ENCODE peak calls at places on chromosomes 1 and 21, in four cellular contexts. G is GM12878, T is H1, D is HepG2. E is an unnamed sample.

GRCh38 chr1:70024272-70024671 is 181.1 kb downstream of the LRRC40 start:
- DNase-seq in D (no peak), G (no peak), T (no peak), E (no peak)

GRCh38 chr1:226195144-226195543 is 8.6 kb upstream of the ACBD3 start:
- DNase-seq in T (no peak), G (no peak), D (no peak), E (no peak)

GRCh38 chr1:150192012-150192411 is 42.3 kb downstream of the PLEKHO1 start:
- DNase-seq in D (no peak), T (no peak), G (no peak), E (no peak)

GRCh38 chr1:77655431-77655974 is 27.0 kb downstream of the ZZZ3 start:
- DNase-seq in G (no peak), T (no peak), D (peak), E (no peak)

GRCh38 chr1:71641013-71641412 is 560.2 kb upstream of the ZRANB2 start:
- DNase-seq in D (no peak), T (no peak), G (no peak), E (no peak)

GRCh38 chr1:224623743-224624333 is 7.7 kb downstream of the CNIH3 start:
- DNase-seq in T (no peak), D (no peak), G (peak), E (no peak)

GRCh38 chr1:64476251-64476952 is 6.5 kb downstream of the CACHD1 start:
- DNase-seq in G (no peak), D (no peak), T (no peak), E (no peak)

GRCh38 chr1:233635765-233636502 is 22.0 kb downstream of the KCNK1 start:
- DNase-seq in T (peak), D (no peak), G (no peak), E (no peak)

GRCh38 chr21:36542312-36543101 is 62.6 kb upstream of the CLDN14 start:
- DNase-seq in T (peak), D (no peak), G (peak), E (no peak)

GRCh38 chr1:104878203-104878911 is 1128.7 kb downstream of the AMY1C start:
- DNase-seq in D (peak), G (no peak), T (peak), E (peak)

GRCh38 chr1:228174482-228175315 is 9.1 kb downstream of the IBA57 start:
- DNase-seq in D (no peak), G (no peak), T (peak), E (no peak)

GRCh38 chr1:241229216-241229615 is 127.8 kb downstream of the RGS7 start:
- DNase-seq in D (no peak), G (no peak), T (no peak), E (no peak)

GRCh38 chr1:198187973-198188588 is 31.3 kb downstream of the NEK7 start:
- DNase-seq in D (no peak), G (no peak), T (no peak), E (no peak)

GRCh38 chr21:39094847-39095525 is 88.3 kb downstream of the PSMG1 start:
- DNase-seq in T (no peak), G (no peak), D (peak), E (no peak)

GRCh38 chr1:19752083-19752696 is 47.5 kb downstream of the TMCO4 start:
- DNase-seq in D (no peak), G (no peak), T (no peak), E (no peak)

GRCh38 chr1:17276568-17276967 is 27.7 kb downstream of the PADI3 start:
- DNase-seq in T (no peak), D (no peak), G (no peak), E (no peak)

GRCh38 chr1:50517488-50517887 is 94.2 kb upstream of the DMRTA2 start:
- DNase-seq in G (no peak), T (no peak), D (no peak), E (no peak)

GRCh38 chr1:159937014-159937750 is 8.2 kb downstream of the IGSF9 start:
- DNase-seq in G (no peak), D (no peak), T (no peak), E (no peak)

GRCh38 chr1:25126568-25126967 is 105.7 kb downstream of the SYF2 start:
- DNase-seq in G (no peak), T (no peak), D (peak), E (no peak)

GRCh38 chr1:1212780-1213152 is 1.2 kb downstream of the TNFRSF4 start:
- DNase-seq in T (no peak), D (no peak), G (no peak), E (no peak)

GRCh38 chr1:16226495-16227179 is 10.3 kb downstream of the CPLANE2 start:
- DNase-seq in T (peak), D (no peak), G (no peak), E (peak)

GRCh38 chr1:173267453-173267945 is 60.4 kb upstream of the TNFSF4 start:
- DNase-seq in T (no peak), G (peak), D (no peak), E (no peak)

GRCh38 chr1:219086956-219087469 is 86.7 kb upstream of the LYPLAL1 start:
- DNase-seq in D (no peak), G (no peak), T (no peak), E (no peak)

GRCh38 chr1:72891976-72892375 is 609.6 kb upstream of the NEGR1 start:
- DNase-seq in T (no peak), G (no peak), D (no peak), E (no peak)

GRCh38 chr1:116754203-116754977 is at the start of gene CD2:
- DNase-seq in G (no peak), D (no peak), T (no peak), E (no peak)

GRCh38 chr1:179253286-179253972 is 24.0 kb upstream of the ABL2 start:
- DNase-seq in G (no peak), D (no peak), T (no peak), E (no peak)

GRCh38 chr1:5865774-5866173 is 126.5 kb downstream of the NPHP4 start:
- DNase-seq in D (no peak), G (no peak), T (no peak), E (no peak)

GRCh38 chr1:188599313-188599712 is 1770.6 kb downstream of the PLA2G4A start:
- DNase-seq in T (no peak), G (no peak), D (no peak), E (no peak)

GRCh38 chr1:36924282-36924791 is 110.0 kb downstream of the GRIK3 start:
- DNase-seq in D (peak), G (no peak), T (peak), E (peak)

GRCh38 chr21:17045214-17045835 is 467.5 kb upstream of the CXADR start:
- DNase-seq in T (no peak), G (no peak), D (no peak), E (no peak)

GRCh38 chr1:5244631-5245285 is 590.3 kb downstream of the AJAP1 start:
- DNase-seq in T (no peak), G (no peak), D (no peak), E (no peak)

GRCh38 chr1:40653851-40654537 is 11.5 kb downstream of the RIMS3 start:
- DNase-seq in T (peak), G (no peak), D (no peak), E (no peak)

GRCh38 chr1:227949954-227950734 is 2.4 kb upstream of the WNT9A start:
- DNase-seq in T (no peak), D (no peak), G (no peak), E (no peak)

GRCh38 chr1:154840557-154841176 is 29.4 kb downstream of the KCNN3 start:
- DNase-seq in D (no peak), T (no peak), G (no peak), E (no peak)

GRCh38 chr1:28594661-28595411 is 2.8 kb downstream of the RAB42 start:
- DNase-seq in T (peak), G (no peak), D (no peak), E (no peak)

GRCh38 chr1:70818391-70818790 is 229.2 kb downstream of the PTGER3 start:
- DNase-seq in G (no peak), D (no peak), T (no peak), E (no peak)

GRCh38 chr1:1425426-1425752 is 4.3 kb upstream of the ANKRD65 start:
- DNase-seq in G (no peak), T (no peak), D (no peak), E (no peak)

GRCh38 chr1:162040657-162041056 is 17.0 kb upstream of the OLFML2B start:
- DNase-seq in D (peak), T (no peak), G (no peak), E (peak)

GRCh38 chr1:204128964-204129896 is 22.6 kb downstream of the ETNK2 start:
- DNase-seq in T (peak), G (no peak), D (no peak), E (peak)

GRCh38 chr1:41547336-41547735 is 62.9 kb upstream of the EDN2 start:
- DNase-seq in T (no peak), G (no peak), D (no peak), E (no peak)

GRCh38 chr1:58107943-58108342 is 438.6 kb downstream of the OMA1 start:
- DNase-seq in T (no peak), G (peak), D (no peak), E (no peak)

GRCh38 chr1:58109646-58110200 is 436.8 kb downstream of the OMA1 start:
- DNase-seq in D (no peak), T (no peak), G (no peak), E (no peak)

GRCh38 chr1:58108783-58109182 is 437.7 kb downstream of the OMA1 start:
- DNase-seq in D (no peak), T (no peak), G (peak), E (no peak)

DNA sequence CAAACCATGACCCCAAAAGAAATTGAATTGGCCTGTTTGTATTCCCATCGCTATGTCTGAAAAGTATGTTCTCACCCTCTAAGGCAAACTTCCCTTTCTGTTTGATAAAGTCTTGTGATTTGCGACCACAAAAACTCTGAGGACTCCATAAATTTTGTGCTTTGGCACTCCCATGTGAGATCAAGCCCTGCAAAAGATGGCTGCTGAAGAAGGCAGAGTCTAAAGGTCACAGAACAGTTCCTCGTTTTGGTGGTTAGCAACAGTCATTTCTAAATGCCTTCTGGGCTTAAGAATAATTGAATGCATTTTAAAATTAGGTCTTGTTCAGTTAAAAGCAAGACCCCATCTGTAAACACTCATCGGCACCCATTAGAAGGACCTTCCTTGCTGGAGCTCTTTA is 441.6 kb downstream of the OMA1 start:
- DNase-seq in G (peak), D (no peak), T (no peak), E (no peak)
- TF ChIP-seq SUZ12 in G (no peak), D (no peak), T (no peak), E (no peak)

GRCh38 chr1:13823126-13823880 is 123.3 kb downstream of the PRDM2 start:
- DNase-seq in T (no peak), D (no peak), G (no peak), E (no peak)

GRCh38 chr1:13825033-13825432 is 125.0 kb downstream of the PRDM2 start:
- DNase-seq in G (no peak), D (no peak), T (no peak), E (no peak)

GRCh38 chr1:13823936-13824335 is 123.9 kb downstream of the PRDM2 start:
- DNase-seq in T (no peak), D (no peak), G (no peak), E (no peak)

GRCh38 chr1:13826591-13826990 is 126.6 kb downstream of the PRDM2 start:
- DNase-seq in G (no peak), T (no peak), D (no peak), E (no peak)

GRCh38 chr1:13824626-13825025 is 124.6 kb downstream of the PRDM2 start:
- DNase-seq in T (no peak), D (no peak), G (no peak), E (no peak)
- H3K9ac ChIP-seq in T (no peak), D (no peak), G (no peak), E (no peak)

GRCh38 chr1:169515641-169516040 is 29.9 kb upstream of the SLC19A2 start:
- DNase-seq in G (no peak), D (no peak), T (no peak), E (no peak)

GRCh38 chr1:169514566-169515270 is 29.0 kb upstream of the SLC19A2 start:
- DNase-seq in G (no peak), T (no peak), D (no peak), E (no peak)

GRCh38 chr1:169511339-169512028 is 25.7 kb upstream of the SLC19A2 start:
- DNase-seq in G (no peak), D (no peak), T (no peak), E (no peak)

GRCh38 chr1:169510060-169510459 is 24.3 kb upstream of the SLC19A2 start:
- DNase-seq in D (no peak), G (no peak), T (no peak), E (no peak)

GRCh38 chr1:169513208-169513607 is 27.5 kb upstream of the SLC19A2 start:
- DNase-seq in G (no peak), D (no peak), T (no peak), E (no peak)
- TF ChIP-seq ZNF274 in G (no peak), D (no peak), T (no peak), E (no peak)

DNA sequence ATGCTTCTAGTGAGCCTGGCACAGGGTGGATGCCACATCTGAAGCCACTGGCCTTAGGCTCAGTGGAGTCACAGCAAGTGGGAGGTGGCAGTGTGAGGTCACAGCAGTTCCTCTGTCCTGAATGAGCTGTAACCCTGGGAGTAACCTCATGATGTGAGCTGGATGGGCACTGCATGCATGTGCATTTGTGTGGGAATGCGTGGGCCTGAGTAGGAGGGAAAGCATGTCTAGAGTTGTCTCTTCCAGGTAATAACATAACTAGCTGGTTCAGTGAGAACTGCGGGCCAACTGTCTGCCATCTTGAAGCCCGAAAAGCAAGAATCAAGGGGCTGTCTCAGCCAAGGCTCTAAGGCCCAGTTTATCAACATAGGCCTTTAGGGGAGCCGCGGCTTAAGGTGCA is 27.1 kb upstream of the HTR1D start:
- DNase-seq in T (no peak), G (no peak), D (no peak), E (no peak)
- TF ChIP-seq SUZ12 in T (no peak), G (no peak), D (no peak), E (no peak)

GRCh38 chr1:75083223-75083622 is 51.0 kb upstream of the LHX8 start:
- DNase-seq in G (no peak), T (no peak), D (no peak), E (peak)
- H3K9ac ChIP-seq in G (no peak), T (no peak), D (no peak), E (no peak)

GRCh38 chr1:185632659-185633428 is 101.3 kb upstream of the HMCN1 start:
- DNase-seq in T (no peak), G (no peak), D (no peak), E (no peak)
- TF ChIP-seq ZNF274 in T (no peak), G (no peak), D (no peak), E (no peak)

GRCh38 chr1:185804206-185804605 is 70.0 kb downstream of the HMCN1 start:
- DNase-seq in G (no peak), D (no peak), T (no peak), E (no peak)
- TF ChIP-seq SUZ12 in G (no peak), D (no peak), T (no peak), E (no peak)

GRCh38 chr1:93814795-93815737 is 63.9 kb downstream of the DNTTIP2 start:
- DNase-seq in G (no peak), D (no peak), T (no peak), E (no peak)

GRCh38 chr1:93816970-93817738 is 61.9 kb downstream of the DNTTIP2 start:
- DNase-seq in G (no peak), T (no peak), D (peak), E (no peak)

GRCh38 chr1:93817819-93818569 is 61.0 kb downstream of the DNTTIP2 start:
- DNase-seq in G (no peak), D (no peak), T (no peak), E (no peak)

GRCh38 chr1:93814059-93814794 is 64.8 kb downstream of the DNTTIP2 start:
- DNase-seq in T (peak), G (peak), D (peak), E (peak)

DNA sequence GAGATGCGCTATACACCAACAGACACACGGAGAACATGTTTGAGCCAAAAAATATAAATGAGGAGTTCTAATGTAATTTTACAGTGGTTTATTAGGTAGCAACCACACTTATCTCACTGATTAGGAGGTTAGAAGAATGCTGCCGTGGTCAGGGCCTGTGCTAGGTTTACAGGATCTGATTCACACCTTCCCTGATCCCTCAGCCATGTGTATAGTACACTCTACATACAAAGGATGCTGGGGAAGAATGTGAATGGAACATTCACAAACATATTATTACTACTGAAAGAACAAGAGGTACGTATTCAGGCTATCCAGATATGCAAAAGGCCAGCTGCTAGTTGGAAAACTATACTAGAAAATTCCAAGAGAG is 63.3 kb downstream of the DNTTIP2 start:
- DNase-seq in G (no peak), D (no peak), T (no peak), E (no peak)
- H3K9ac ChIP-seq in G (no peak), D (no peak), T (no peak), E (no peak)

GRCh38 chr1:2587860-2588571 is 1.4 kb downstream of the PRXL2B start:
- DNase-seq in T (no peak), D (no peak), G (no peak), E (no peak)

GRCh38 chr1:2588661-2589330 is 2.2 kb downstream of the PRXL2B start:
- DNase-seq in G (no peak), T (no peak), D (no peak), E (no peak)

GRCh38 chr1:2585318-2586092 is 1.1 kb upstream of the PRXL2B start:
- DNase-seq in G (no peak), D (peak), T (peak), E (no peak)

GRCh38 chr1:2586154-2587070 is at the start of gene PRXL2B:
- DNase-seq in G (peak), T (peak), D (peak), E (peak)

DNA sequence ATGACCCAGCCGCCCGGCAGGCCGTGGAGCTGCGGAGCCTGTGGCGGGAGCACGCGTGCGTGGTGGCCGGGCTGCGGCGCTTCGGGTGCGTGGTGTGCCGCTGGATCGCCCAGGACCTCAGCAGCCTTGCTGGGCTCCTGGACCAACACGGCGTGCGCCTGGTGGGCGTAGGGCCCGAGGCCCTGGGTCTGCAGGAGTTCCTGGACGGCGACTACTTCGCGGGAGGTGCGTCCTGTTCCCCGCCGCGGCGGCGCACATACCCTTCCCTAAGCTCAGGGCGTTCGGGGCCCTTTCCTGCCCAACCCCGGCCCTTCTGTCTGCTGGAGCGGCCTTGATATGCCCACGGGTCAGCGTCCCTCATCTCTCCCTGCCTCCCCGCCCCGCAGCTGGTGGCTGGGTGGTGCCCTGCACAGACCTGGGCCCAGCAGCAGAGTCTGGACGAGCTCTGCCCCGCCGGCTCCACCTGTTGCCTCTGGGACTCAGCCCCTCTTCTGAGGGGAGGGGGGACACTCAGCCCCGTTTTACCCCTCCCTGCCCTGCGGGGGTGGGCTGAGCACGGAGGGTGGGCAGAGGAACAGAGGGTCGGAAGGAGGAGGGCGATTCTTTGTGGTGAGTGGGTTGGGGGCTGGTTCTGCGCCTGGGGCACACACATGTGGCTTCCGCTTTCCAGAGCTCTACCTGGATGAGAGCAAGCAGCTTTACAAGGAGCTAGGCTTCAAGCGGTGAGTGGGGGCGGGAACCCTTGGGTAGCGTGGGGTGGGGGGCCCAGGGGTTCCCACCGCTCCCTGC is 688 bp downstream of the PRXL2B start:
- DNase-seq in D (no peak), T (peak), G (no peak), E (no peak)
- TF ChIP-seq ZNF274 in D (no peak), T (no peak), G (no peak), E (no peak)